ENCODE peak calls at places on chromosomes 4 and X, in eight cellular contexts. X is cardiac muscle cell; F is ovary; W is activated CD8-positive, alpha-beta memory T cell treated with anti-CD3 and anti-CD28 coated beads for 4 hours; D is epithelial cell of esophagus; J is mesothelial cell of epicardium; L is GM13976; H is H9. N is an unnamed sample.

GRCh38 chr4:40196724-40197281 is at the start of gene RHOH:
- DNase-seq in H (no peak), L (peak; percentile 45), X (no peak), J (no peak), W (peak; percentile 53), F (no peak), D (no peak), N (no peak)

GRCh38 chrX:133838761-133839676 is 146.4 kb downstream of the GPC3 start:
- DNase-seq in J (no peak), X (peak; percentile 76), D (peak; percentile 24), L (peak; percentile 22), F (no peak), W (no peak), H (peak; percentile 43), N (no peak)

GRCh38 chr4:8744083-8744805 is 127.4 kb downstream of the HMX1 start:
- DNase-seq in H (peak; percentile 38), W (no peak), D (no peak), L (no peak), J (peak; percentile 6), F (no peak), X (no peak), N (no peak)

GRCh38 chr4:61201562-61202099 is 1.5 kb downstream of the ADGRL3 start:
- DNase-seq in D (peak; percentile 20), H (no peak), L (peak; percentile 16), X (peak; percentile 12), F (no peak), J (no peak), W (no peak), N (no peak)

GRCh38 chrX:103624111-103624510 is 4.7 kb upstream of the TCEAL1 start:
- DNase-seq in W (no peak), L (no peak), H (no peak), X (no peak), J (no peak), D (no peak), F (peak; percentile 62), N (no peak)

GRCh38 chr4:152328595-152328994 is 207.3 kb downstream of the FBXW7 start:
- DNase-seq in J (no peak), X (no peak), L (no peak), F (no peak), D (peak; percentile 95), W (no peak), H (no peak), N (no peak)

GRCh38 chrX:2723316-2723879 is 28.4 kb upstream of the XG start:
- DNase-seq in F (no peak), D (no peak), X (no peak), H (no peak), L (no peak), W (no peak), J (no peak), N (no peak)

GRCh38 chrX:134619838-134620237 is 38.4 kb downstream of the PLAC1 start:
- DNase-seq in X (no peak), W (no peak), H (no peak), F (no peak), L (no peak), D (no peak), J (no peak), N (no peak)

GRCh38 chr4:123671633-123672404 is 275.2 kb downstream of the SPRY1 start:
- DNase-seq in W (no peak), F (no peak), X (no peak), J (no peak), H (no peak), L (peak; percentile 30), D (no peak), N (no peak)

GRCh38 chr4:27861381-27861787 is 1000.7 kb downstream of the STIM2 start:
- DNase-seq in D (peak; percentile 83), W (no peak), F (no peak), X (peak; percentile 71), L (no peak), H (peak; percentile 68), J (no peak), N (peak; percentile 25)

GRCh38 chr4:63937961-63938360 is 471.3 kb downstream of the TECRL start:
- DNase-seq in H (no peak), X (no peak), F (no peak), J (no peak), D (no peak), W (no peak), L (no peak), N (no peak)

N was measured in HepG2.